ENCODE peak calls at places on chromosomes 4 and X, in eight cellular contexts. One of them, this sample, is unnamed.
A peak's percentile ranks its signal among the peaks of the same experiment; 100 is the strongest.

GRCh38 chrX:136623400-136623799 is 24.6 kb upstream of the CD40LG start:
- DNase-seq in M059J: no peak
- DNase-seq in naive thymus-derived CD8-positive, alpha-beta T cell: no peak
- DNase-seq in T-helper 1 cell: no peak
- DNase-seq in BE2C: no peak
- DNase-seq in NCI-H2081: no peak
- DNase-seq in EL: no peak
- DNase-seq in T-cell: no peak
- DNase-seq in this sample: no peak

GRCh38 chrX:3811331-3812311 is 98.2 kb upstream of the PRKX start:
- DNase-seq in EL: peak; percentile 14
- DNase-seq in BE2C: peak; percentile 14
- DNase-seq in M059J: peak; percentile 38
- DNase-seq in T-cell: peak; percentile 33
- DNase-seq in T-helper 1 cell: peak; percentile 25
- DNase-seq in naive thymus-derived CD8-positive, alpha-beta T cell: peak; percentile 21
- DNase-seq in NCI-H2081: peak; percentile 30
- DNase-seq in this sample: peak; percentile 69

GRCh38 chrX:118189628-118190027 is 73.0 kb upstream of the KLHL13 start:
- DNase-seq in M059J: no peak
- DNase-seq in EL: no peak
- DNase-seq in NCI-H2081: peak; percentile 57
- DNase-seq in T-helper 1 cell: no peak
- DNase-seq in T-cell: no peak
- DNase-seq in naive thymus-derived CD8-positive, alpha-beta T cell: no peak
- DNase-seq in BE2C: peak; percentile 66
- DNase-seq in this sample: no peak

GRCh38 chr4:184940500-184940899 is 77.8 kb upstream of the HELT start:
- DNase-seq in T-cell: no peak
- DNase-seq in BE2C: no peak
- DNase-seq in M059J: no peak
- DNase-seq in T-helper 1 cell: no peak
- DNase-seq in EL: no peak
- DNase-seq in NCI-H2081: no peak
- DNase-seq in naive thymus-derived CD8-positive, alpha-beta T cell: no peak
- DNase-seq in this sample: no peak

GRCh38 chr4:89834486-89835209 is 2.3 kb downstream of the SNCA start:
- DNase-seq in T-helper 1 cell: no peak
- DNase-seq in M059J: no peak
- DNase-seq in EL: no peak
- DNase-seq in naive thymus-derived CD8-positive, alpha-beta T cell: no peak
- DNase-seq in T-cell: no peak
- DNase-seq in NCI-H2081: no peak
- DNase-seq in BE2C: no peak
- DNase-seq in this sample: no peak

GRCh38 chrX:134604701-134605271 is 53.5 kb downstream of the PLAC1 start:
- DNase-seq in T-cell: no peak
- DNase-seq in EL: no peak
- DNase-seq in M059J: peak; percentile 77
- DNase-seq in NCI-H2081: no peak
- DNase-seq in naive thymus-derived CD8-positive, alpha-beta T cell: no peak
- DNase-seq in T-helper 1 cell: no peak
- DNase-seq in BE2C: peak; percentile 9
- DNase-seq in this sample: no peak

GRCh38 chr4:52883707-52884669 is 21.9 kb downstream of the RASL11B start:
- DNase-seq in T-cell: no peak
- DNase-seq in T-helper 1 cell: no peak
- DNase-seq in BE2C: no peak
- DNase-seq in NCI-H2081: no peak
- DNase-seq in M059J: no peak
- DNase-seq in naive thymus-derived CD8-positive, alpha-beta T cell: no peak
- DNase-seq in EL: peak; percentile 11
- DNase-seq in this sample: no peak

GRCh38 chr4:173199553-173199952 is 30.9 kb downstream of the GALNT7 start:
- DNase-seq in T-cell: no peak
- DNase-seq in EL: no peak
- DNase-seq in naive thymus-derived CD8-positive, alpha-beta T cell: no peak
- DNase-seq in T-helper 1 cell: no peak
- DNase-seq in NCI-H2081: no peak
- DNase-seq in BE2C: no peak
- DNase-seq in M059J: no peak
- DNase-seq in this sample: no peak

GRCh38 chr4:188008377-188008776 is 12.8 kb downstream of the ZFP42 start:
- DNase-seq in BE2C: no peak
- DNase-seq in T-cell: no peak
- DNase-seq in M059J: peak; percentile 86
- DNase-seq in EL: peak; percentile 73
- DNase-seq in naive thymus-derived CD8-positive, alpha-beta T cell: no peak
- DNase-seq in T-helper 1 cell: no peak
- DNase-seq in NCI-H2081: no peak
- DNase-seq in this sample: no peak

GRCh38 chr4:63919636-63920365 is 489.4 kb downstream of the TECRL start:
- DNase-seq in naive thymus-derived CD8-positive, alpha-beta T cell: no peak
- DNase-seq in BE2C: no peak
- DNase-seq in EL: no peak
- DNase-seq in M059J: no peak
- DNase-seq in T-cell: no peak
- DNase-seq in T-helper 1 cell: no peak
- DNase-seq in NCI-H2081: no peak
- DNase-seq in this sample: no peak

GRCh38 chr4:16261313-16261878 is 35.1 kb upstream of the TAPT1 start:
- DNase-seq in BE2C: no peak
- DNase-seq in T-cell: no peak
- DNase-seq in naive thymus-derived CD8-positive, alpha-beta T cell: no peak
- DNase-seq in EL: no peak
- DNase-seq in T-helper 1 cell: no peak
- DNase-seq in M059J: no peak
- DNase-seq in NCI-H2081: no peak
- DNase-seq in this sample: no peak

GRCh38 chr4:138095378-138095777 is 146.8 kb downstream of the SLC7A11 start:
- DNase-seq in T-cell: no peak
- DNase-seq in NCI-H2081: no peak
- DNase-seq in naive thymus-derived CD8-positive, alpha-beta T cell: no peak
- DNase-seq in BE2C: no peak
- DNase-seq in M059J: no peak
- DNase-seq in EL: no peak
- DNase-seq in T-helper 1 cell: no peak
- DNase-seq in this sample: no peak

GRCh38 chr4:128285085-128286023 is 2.3 kb downstream of the PGRMC2 start:
- DNase-seq in T-cell: no peak
- DNase-seq in BE2C: no peak
- DNase-seq in M059J: no peak
- DNase-seq in T-helper 1 cell: no peak
- DNase-seq in NCI-H2081: no peak
- DNase-seq in EL: peak; percentile 33
- DNase-seq in naive thymus-derived CD8-positive, alpha-beta T cell: no peak
- DNase-seq in this sample: no peak

GRCh38 chr4:145446184-145446583 is 35.5 kb upstream of the SMAD1 start:
- DNase-seq in NCI-H2081: no peak
- DNase-seq in T-cell: no peak
- DNase-seq in BE2C: no peak
- DNase-seq in M059J: no peak
- DNase-seq in naive thymus-derived CD8-positive, alpha-beta T cell: no peak
- DNase-seq in T-helper 1 cell: no peak
- DNase-seq in EL: no peak
- DNase-seq in this sample: no peak

GRCh38 chr4:153114771-153115321 is 89.4 kb upstream of the TRIM2 start:
- DNase-seq in M059J: peak; percentile 91
- DNase-seq in BE2C: no peak
- DNase-seq in EL: peak; percentile 82
- DNase-seq in T-helper 1 cell: peak; percentile 37
- DNase-seq in NCI-H2081: no peak
- DNase-seq in naive thymus-derived CD8-positive, alpha-beta T cell: peak; percentile 89
- DNase-seq in T-cell: peak; percentile 60
- DNase-seq in this sample: peak; percentile 75

GRCh38 chrX:53263597-53264094 is 17.7 kb downstream of the IQSEC2 start:
- DNase-seq in naive thymus-derived CD8-positive, alpha-beta T cell: no peak
- DNase-seq in BE2C: no peak
- DNase-seq in T-helper 1 cell: no peak
- DNase-seq in T-cell: no peak
- DNase-seq in M059J: peak; percentile 92
- DNase-seq in NCI-H2081: no peak
- DNase-seq in EL: peak; percentile 79
- DNase-seq in this sample: no peak

GRCh38 chr4:153217440-153217839 is 13.2 kb downstream of the TRIM2 start:
- DNase-seq in naive thymus-derived CD8-positive, alpha-beta T cell: no peak
- DNase-seq in BE2C: no peak
- DNase-seq in NCI-H2081: no peak
- DNase-seq in T-cell: no peak
- DNase-seq in T-helper 1 cell: no peak
- DNase-seq in EL: no peak
- DNase-seq in M059J: no peak
- DNase-seq in this sample: no peak

GRCh38 chr4:81052119-81053068 is 21.9 kb downstream of the BMP3 start:
- DNase-seq in BE2C: peak; percentile 73
- DNase-seq in naive thymus-derived CD8-positive, alpha-beta T cell: peak; percentile 18
- DNase-seq in T-cell: peak; percentile 23
- DNase-seq in T-helper 1 cell: peak; percentile 14
- DNase-seq in EL: peak; percentile 55
- DNase-seq in M059J: peak; percentile 46
- DNase-seq in NCI-H2081: peak; percentile 48
- DNase-seq in this sample: peak; percentile 42

GRCh38 chrX:40303256-40304077 is 205.7 kb upstream of the BCOR start:
- DNase-seq in BE2C: no peak
- DNase-seq in M059J: peak; percentile 3
- DNase-seq in T-helper 1 cell: no peak
- DNase-seq in naive thymus-derived CD8-positive, alpha-beta T cell: no peak
- DNase-seq in EL: no peak
- DNase-seq in T-cell: no peak
- DNase-seq in NCI-H2081: no peak
- DNase-seq in this sample: no peak

GRCh38 chr4:70863099-70863790 is 23.6 kb upstream of the GRSF1 start:
- DNase-seq in M059J: no peak
- DNase-seq in naive thymus-derived CD8-positive, alpha-beta T cell: no peak
- DNase-seq in T-cell: no peak
- DNase-seq in NCI-H2081: no peak
- DNase-seq in BE2C: no peak
- DNase-seq in T-helper 1 cell: no peak
- DNase-seq in EL: no peak
- DNase-seq in this sample: peak; percentile 39

GRCh38 chr4:69104719-69105275 is 8.5 kb downstream of the UGT2B7 start:
- DNase-seq in M059J: no peak
- DNase-seq in T-helper 1 cell: no peak
- DNase-seq in EL: no peak
- DNase-seq in T-cell: no peak
- DNase-seq in naive thymus-derived CD8-positive, alpha-beta T cell: no peak
- DNase-seq in BE2C: no peak
- DNase-seq in NCI-H2081: no peak
- DNase-seq in this sample: no peak

GRCh38 chr4:139020384-139020783 is 4.8 kb downstream of the NOCT start:
- DNase-seq in NCI-H2081: no peak
- DNase-seq in T-helper 1 cell: no peak
- DNase-seq in EL: no peak
- DNase-seq in M059J: no peak
- DNase-seq in BE2C: no peak
- DNase-seq in naive thymus-derived CD8-positive, alpha-beta T cell: no peak
- DNase-seq in T-cell: no peak
- DNase-seq in this sample: no peak

GRCh38 chr4:30757357-30757756 is 37.2 kb downstream of the PCDH7 start:
- DNase-seq in BE2C: no peak
- DNase-seq in T-helper 1 cell: no peak
- DNase-seq in NCI-H2081: no peak
- DNase-seq in M059J: peak; percentile 60
- DNase-seq in naive thymus-derived CD8-positive, alpha-beta T cell: no peak
- DNase-seq in EL: peak; percentile 74
- DNase-seq in T-cell: no peak
- DNase-seq in this sample: no peak

GRCh38 chr4:176274441-176274840 is 5.4 kb upstream of the ASB5 start:
- DNase-seq in naive thymus-derived CD8-positive, alpha-beta T cell: no peak
- DNase-seq in EL: peak; percentile 73
- DNase-seq in BE2C: no peak
- DNase-seq in M059J: peak; percentile 84
- DNase-seq in NCI-H2081: no peak
- DNase-seq in T-cell: no peak
- DNase-seq in T-helper 1 cell: no peak
- DNase-seq in this sample: no peak

GRCh38 chr4:99103166-99103565 is 14.6 kb upstream of the ADH5 start:
- DNase-seq in T-helper 1 cell: no peak
- DNase-seq in naive thymus-derived CD8-positive, alpha-beta T cell: no peak
- DNase-seq in NCI-H2081: no peak
- DNase-seq in BE2C: no peak
- DNase-seq in EL: no peak
- DNase-seq in M059J: no peak
- DNase-seq in T-cell: no peak
- DNase-seq in this sample: no peak

GRCh38 chrX:19839770-19840254 is 47.6 kb downstream of the SH3KBP1 start:
- DNase-seq in T-cell: no peak
- DNase-seq in T-helper 1 cell: no peak
- DNase-seq in NCI-H2081: no peak
- DNase-seq in M059J: peak; percentile 89
- DNase-seq in naive thymus-derived CD8-positive, alpha-beta T cell: no peak
- DNase-seq in EL: no peak
- DNase-seq in BE2C: no peak
- DNase-seq in this sample: peak; percentile 75

GRCh38 chr4:46648088-46648744 is 258.3 kb upstream of the GABRA2 start:
- DNase-seq in M059J: peak; percentile 29
- DNase-seq in EL: no peak
- DNase-seq in NCI-H2081: peak; percentile 67
- DNase-seq in BE2C: peak; percentile 63
- DNase-seq in T-cell: no peak
- DNase-seq in T-helper 1 cell: no peak
- DNase-seq in naive thymus-derived CD8-positive, alpha-beta T cell: no peak
- DNase-seq in this sample: peak; percentile 2

GRCh38 chrX:36650622-36651021 is 357.5 kb upstream of the FAM47C start:
- DNase-seq in naive thymus-derived CD8-positive, alpha-beta T cell: no peak
- DNase-seq in T-cell: no peak
- DNase-seq in NCI-H2081: no peak
- DNase-seq in T-helper 1 cell: no peak
- DNase-seq in BE2C: no peak
- DNase-seq in EL: no peak
- DNase-seq in M059J: no peak
- DNase-seq in this sample: no peak

GRCh38 chrX:120419465-120419864 is 49.6 kb downstream of the LAMP2 start:
- DNase-seq in NCI-H2081: no peak
- DNase-seq in EL: no peak
- DNase-seq in naive thymus-derived CD8-positive, alpha-beta T cell: peak; percentile 3
- DNase-seq in M059J: no peak
- DNase-seq in T-cell: peak; percentile 2
- DNase-seq in BE2C: no peak
- DNase-seq in T-helper 1 cell: no peak
- DNase-seq in this sample: peak; percentile 59

GRCh38 chr4:38150021-38150671 is 189.9 kb downstream of the PTTG2 start:
- DNase-seq in M059J: peak; percentile 95
- DNase-seq in naive thymus-derived CD8-positive, alpha-beta T cell: no peak
- DNase-seq in T-helper 1 cell: no peak
- DNase-seq in T-cell: no peak
- DNase-seq in NCI-H2081: no peak
- DNase-seq in EL: peak; percentile 54
- DNase-seq in BE2C: no peak
- DNase-seq in this sample: no peak

GRCh38 chrX:34809096-34809495 is 133.5 kb upstream of the FAM47B start:
- DNase-seq in T-cell: no peak
- DNase-seq in T-helper 1 cell: no peak
- DNase-seq in EL: no peak
- DNase-seq in NCI-H2081: no peak
- DNase-seq in BE2C: no peak
- DNase-seq in M059J: no peak
- DNase-seq in naive thymus-derived CD8-positive, alpha-beta T cell: no peak
- DNase-seq in this sample: no peak

GRCh38 chrX:1086444-1087409 is 125.7 kb downstream of the CRLF2 start:
- DNase-seq in T-helper 1 cell: no peak
- DNase-seq in BE2C: no peak
- DNase-seq in M059J: peak; percentile 56
- DNase-seq in naive thymus-derived CD8-positive, alpha-beta T cell: no peak
- DNase-seq in EL: peak; percentile 62
- DNase-seq in T-cell: no peak
- DNase-seq in NCI-H2081: no peak
- DNase-seq in this sample: no peak

GRCh38 chr4:80128941-80129340 is 55.9 kb upstream of the ANTXR2 start:
- DNase-seq in T-cell: no peak
- DNase-seq in T-helper 1 cell: no peak
- DNase-seq in naive thymus-derived CD8-positive, alpha-beta T cell: no peak
- DNase-seq in NCI-H2081: no peak
- DNase-seq in M059J: no peak
- DNase-seq in EL: no peak
- DNase-seq in BE2C: no peak
- DNase-seq in this sample: no peak

GRCh38 chr4:173505924-173506779 is 23.9 kb downstream of the HAND2 start:
- DNase-seq in M059J: peak; percentile 41
- DNase-seq in T-cell: no peak
- DNase-seq in BE2C: peak; percentile 71
- DNase-seq in T-helper 1 cell: no peak
- DNase-seq in EL: peak; percentile 54
- DNase-seq in naive thymus-derived CD8-positive, alpha-beta T cell: peak; percentile 11
- DNase-seq in NCI-H2081: peak; percentile 60
- DNase-seq in this sample: no peak